ENCODE peak calls at places on chromosomes 4 and X, in four cellular contexts. One of them, this sample, is unnamed.

GRCh38 chrX:9530848-9531274 is 66.0 kb downstream of the TBL1X start:
- DNase-seq in ovary: peak; percentile 68
- DNase-seq in testis: peak; percentile 88
- DNase-seq in cardiac fibroblast: peak; percentile 97
- DNase-seq in this sample: peak; percentile 59

GRCh38 chr4:118400362-118400761 is 47.6 kb upstream of the PRSS12 start:
- DNase-seq in cardiac fibroblast: no peak
- DNase-seq in ovary: no peak
- DNase-seq in testis: no peak
- DNase-seq in this sample: no peak

GRCh38 chr4:60344908-60345307 is 855.2 kb upstream of the ADGRL3 start:
- DNase-seq in ovary: no peak
- DNase-seq in testis: no peak
- DNase-seq in cardiac fibroblast: no peak
- DNase-seq in this sample: no peak

GRCh38 chr4:7075962-7076693 is 8.3 kb upstream of the GRPEL1 start:
- DNase-seq in ovary: no peak
- DNase-seq in cardiac fibroblast: no peak
- DNase-seq in testis: no peak
- DNase-seq in this sample: no peak

GRCh38 chrX:140504371-140505324 is at the start of gene SOX3:
- DNase-seq in ovary: no peak
- DNase-seq in testis: peak; percentile 51
- DNase-seq in cardiac fibroblast: peak; percentile 0
- DNase-seq in this sample: no peak

GRCh38 chr4:158865520-158866177 is 96.8 kb downstream of the FNIP2 start:
- DNase-seq in cardiac fibroblast: no peak
- DNase-seq in testis: no peak
- DNase-seq in ovary: no peak
- DNase-seq in this sample: peak; percentile 25

GRCh38 chrX:72569786-72570185 is 2.9 kb downstream of the HDAC8 start:
- DNase-seq in testis: no peak
- DNase-seq in ovary: no peak
- DNase-seq in cardiac fibroblast: peak; percentile 75
- DNase-seq in this sample: no peak

GRCh38 chr4:121233982-121234381 is 69.9 kb upstream of the TNIP3 start:
- DNase-seq in ovary: no peak
- DNase-seq in cardiac fibroblast: no peak
- DNase-seq in testis: no peak
- DNase-seq in this sample: no peak

DNA sequence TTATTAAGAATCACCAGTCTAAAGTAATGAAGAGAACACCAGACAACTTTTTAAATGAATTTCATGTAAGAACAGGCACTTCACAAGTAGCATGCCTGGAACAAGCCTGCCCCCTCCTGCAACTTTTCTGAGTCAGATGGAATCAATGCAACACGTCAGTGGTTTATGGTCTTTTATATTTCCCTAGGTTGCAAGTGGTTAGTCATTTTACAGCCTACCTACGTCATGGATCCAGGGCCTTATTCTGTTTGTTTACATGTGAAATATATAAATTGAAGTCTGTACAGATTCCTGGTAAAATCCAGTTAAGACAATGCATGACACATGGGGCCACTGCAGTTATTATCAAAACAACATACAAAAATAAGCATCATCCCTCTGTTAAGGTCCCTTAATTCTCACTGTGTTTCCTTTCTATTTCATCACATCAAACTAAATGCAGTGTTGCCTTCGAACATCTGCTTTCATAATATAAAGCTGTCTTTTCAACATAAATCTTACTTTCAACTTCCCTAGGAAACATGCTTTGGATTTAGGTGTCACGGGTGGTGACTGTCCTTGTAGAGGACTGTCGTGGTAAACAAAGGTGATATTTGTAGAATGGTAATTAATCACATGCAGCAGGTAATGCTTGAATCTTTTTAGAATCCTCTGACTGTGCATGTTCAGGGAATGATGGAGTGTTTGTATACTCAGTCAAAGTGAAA is 309.3 kb downstream of the FRMPD4 start:
- DNase-seq in testis: peak; percentile 20
- DNase-seq in cardiac fibroblast: peak; percentile 83
- DNase-seq in ovary: no peak
- DNase-seq in this sample: no peak
- TF ChIP-seq CTCF in testis: no peak
- TF ChIP-seq CTCF in cardiac fibroblast: no peak
- TF ChIP-seq CTCF in ovary: no peak
- TF ChIP-seq CTCF in this sample: no peak

GRCh38 chrX:21481761-21482160 is 107.5 kb downstream of the CNKSR2 start:
- DNase-seq in cardiac fibroblast: no peak
- DNase-seq in ovary: no peak
- DNase-seq in testis: no peak
- DNase-seq in this sample: no peak

GRCh38 chrX:21479695-21480280 is 105.6 kb downstream of the CNKSR2 start:
- DNase-seq in testis: no peak
- DNase-seq in cardiac fibroblast: peak; percentile 66
- DNase-seq in ovary: no peak
- DNase-seq in this sample: peak; percentile 27
- TF ChIP-seq CTCF in testis: no peak
- TF ChIP-seq CTCF in cardiac fibroblast: peak; percentile 70
- TF ChIP-seq CTCF in ovary: no peak
- TF ChIP-seq CTCF in this sample: peak; percentile 51

DNA sequence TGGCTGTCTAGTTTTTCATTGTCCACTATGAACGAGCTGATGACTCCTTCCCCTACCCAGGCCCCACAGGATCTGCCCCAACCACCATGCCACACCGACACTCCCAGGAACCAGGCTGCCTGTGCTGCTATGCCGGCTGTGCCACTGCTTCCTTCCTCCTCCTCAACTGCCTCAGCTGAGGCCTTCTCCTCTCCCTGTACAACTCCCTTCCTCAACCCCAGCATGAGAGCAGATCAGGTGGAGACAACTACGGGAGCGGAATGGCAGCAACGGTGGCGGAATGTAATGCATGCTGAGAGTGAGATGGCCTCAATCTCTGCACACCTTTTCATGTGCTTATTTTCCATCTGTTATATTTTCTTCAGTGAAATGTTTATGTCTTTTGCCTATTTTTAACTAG is 76.3 kb upstream of the ASB12 start:
- DNase-seq in cardiac fibroblast: no peak
- DNase-seq in ovary: no peak
- DNase-seq in testis: no peak
- DNase-seq in this sample: no peak
- TF ChIP-seq CTCF in cardiac fibroblast: no peak
- TF ChIP-seq CTCF in ovary: no peak
- TF ChIP-seq CTCF in testis: no peak
- TF ChIP-seq CTCF in this sample: no peak

DNA sequence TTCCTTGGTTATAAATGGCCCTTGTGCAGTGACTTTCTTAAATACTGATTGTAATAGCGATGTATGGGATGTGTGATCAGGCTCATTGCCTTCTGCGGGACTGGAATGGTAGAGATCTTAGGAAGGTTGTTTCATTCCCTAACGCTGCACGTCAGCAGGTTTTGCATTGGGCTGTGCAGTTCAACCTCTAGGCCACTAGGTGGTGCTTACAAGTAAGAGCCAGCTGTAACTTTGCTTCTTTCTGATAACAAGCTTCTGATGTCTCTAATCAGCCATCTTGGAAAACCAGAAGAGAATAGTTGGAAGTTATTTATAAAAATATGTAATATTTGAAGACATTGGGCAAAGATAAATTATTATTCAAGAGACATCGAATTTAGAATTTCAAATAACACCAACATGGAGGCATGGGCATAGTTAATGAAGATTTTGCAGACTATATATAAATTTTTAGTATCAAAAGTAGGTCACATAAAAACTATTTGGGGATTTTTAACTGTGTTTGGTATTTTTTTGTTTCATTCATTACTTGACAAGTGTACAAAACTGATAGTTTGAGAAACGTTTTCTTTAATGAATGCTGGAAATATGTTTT is 339.7 kb upstream of the PCDH7 start:
- DNase-seq in testis: peak; percentile 82
- DNase-seq in cardiac fibroblast: peak; percentile 84
- DNase-seq in ovary: no peak
- DNase-seq in this sample: peak; percentile 12
- TF ChIP-seq CTCF in testis: peak; percentile 75
- TF ChIP-seq CTCF in cardiac fibroblast: peak; percentile 94
- TF ChIP-seq CTCF in ovary: no peak
- TF ChIP-seq CTCF in this sample: peak; percentile 75

GRCh38 chr4:19348746-19349145 is 903.0 kb upstream of the SLIT2 start:
- DNase-seq in ovary: no peak
- DNase-seq in cardiac fibroblast: peak; percentile 11
- DNase-seq in testis: no peak
- DNase-seq in this sample: no peak
- TF ChIP-seq CTCF in ovary: no peak
- TF ChIP-seq CTCF in cardiac fibroblast: no peak
- TF ChIP-seq CTCF in testis: no peak
- TF ChIP-seq CTCF in this sample: no peak

GRCh38 chrX:108020631-108021030 is 24.2 kb upstream of the VSIG1 start:
- DNase-seq in testis: no peak
- DNase-seq in ovary: no peak
- DNase-seq in cardiac fibroblast: peak; percentile 37
- DNase-seq in this sample: peak; percentile 8
- TF ChIP-seq CTCF in testis: peak; percentile 25
- TF ChIP-seq CTCF in ovary: no peak
- TF ChIP-seq CTCF in cardiac fibroblast: peak; percentile 54
- TF ChIP-seq CTCF in this sample: peak; percentile 47

This sample was measured in GM10248.